ENCODE peak calls at places on chromosomes 1 and 21, in seven cellular contexts. K is H1, W is sigmoid colon, S is A549, I is suprapubic skin, L is K562, T is ovary. N is an unnamed sample.

GRCh38 chr1:180632326-180633088 is 685 bp downstream of the XPR1 start:
- DNase-seq in T (peak; percentile 64), K (peak; percentile 2), W (peak; percentile 81), S (peak; percentile 60), I (peak; percentile 85), L (peak; percentile 80), N (peak; percentile 16)

GRCh38 chr1:15702722-15703550 is 18.8 kb downstream of the PLEKHM2 start:
- DNase-seq in W (no peak), I (no peak), K (no peak), T (peak; percentile 49), L (peak; percentile 43), S (no peak), N (no peak)

GRCh38 chr1:156860639-156861423 is at the start of gene NTRK1:
- DNase-seq in S (peak; percentile 58), T (no peak), W (no peak), K (no peak), L (peak; percentile 84), I (no peak), N (no peak)

GRCh38 chr1:27713869-27714513 is 11.8 kb upstream of the FAM76A start:
- DNase-seq in W (no peak), S (no peak), I (no peak), T (no peak), L (peak; percentile 36), K (no peak), N (no peak)

GRCh38 chr1:70195342-70195741 is 10.0 kb downstream of the LRRC40 start:
- DNase-seq in I (no peak), L (no peak), K (no peak), T (no peak), S (no peak), W (no peak), N (no peak)

GRCh38 chr1:236480758-236481436 is 42.9 kb upstream of the LGALS8 start:
- DNase-seq in W (no peak), K (no peak), S (no peak), I (no peak), T (no peak), L (peak; percentile 66), N (no peak)

GRCh38 chr1:37151789-37152188 is 117.5 kb upstream of the GRIK3 start:
- DNase-seq in I (no peak), T (no peak), K (no peak), S (no peak), L (no peak), W (no peak), N (no peak)

GRCh38 chr1:9275567-9276034 is 17.1 kb upstream of the SPSB1 start:
- DNase-seq in T (no peak), L (peak; percentile 68), K (no peak), I (no peak), W (no peak), S (no peak), N (no peak)

GRCh38 chr21:38475519-38475918 is 22.8 kb downstream of the ERG start:
- DNase-seq in L (no peak), W (no peak), I (no peak), S (no peak), T (no peak), K (no peak), N (no peak)

GRCh38 chr1:107570768-107571167 is 394.2 kb downstream of the VAV3 start:
- DNase-seq in T (no peak), I (peak; percentile 79), K (no peak), S (no peak), L (no peak), W (no peak), N (no peak)

GRCh38 chr1:181972256-181972655 is 89.3 kb downstream of the ZNF648 start:
- DNase-seq in W (no peak), I (no peak), T (no peak), K (no peak), L (no peak), S (no peak), N (no peak)

GRCh38 chr1:3034162-3034561 is 12.9 kb downstream of the ACTRT2 start:
- DNase-seq in I (peak; percentile 55), W (peak; percentile 40), S (no peak), L (no peak), T (no peak), K (no peak), N (no peak)

GRCh38 chr1:29388170-29388569 is 151.8 kb downstream of the PTPRU start:
- DNase-seq in T (no peak), I (no peak), S (no peak), L (no peak), W (no peak), K (no peak), N (no peak)

GRCh38 chr1:7988576-7988975 is 27.1 kb downstream of the PARK7 start:
- DNase-seq in K (no peak), S (no peak), T (no peak), I (no peak), W (no peak), L (no peak), N (no peak)

GRCh38 chr1:18878538-18879220 is 19.2 kb upstream of the TAS1R2 start:
- DNase-seq in K (no peak), L (no peak), I (no peak), W (no peak), S (no peak), T (no peak), N (no peak)

GRCh38 chr1:60283690-60284089 is 210.1 kb upstream of the C1orf87 start:
- DNase-seq in L (peak; percentile 1), I (no peak), S (no peak), K (no peak), T (no peak), W (no peak), N (no peak)

GRCh38 chr1:39842726-39843305 is 40.5 kb downstream of the TRIT1 start:
- DNase-seq in S (no peak), K (no peak), W (no peak), T (no peak), I (no peak), L (no peak), N (no peak)

GRCh38 chr21:42468511-42469131 is 27.4 kb downstream of the RSPH1 start:
- DNase-seq in W (no peak), S (no peak), T (no peak), L (no peak), K (no peak), I (peak; percentile 13), N (no peak)

GRCh38 chr1:226737819-226738420 is 1.2 kb downstream of the ITPKB start:
- DNase-seq in L (no peak), W (peak; percentile 83), S (no peak), K (no peak), I (peak; percentile 85), T (peak; percentile 61), N (peak; percentile 57)

GRCh38 chr1:160309183-160309535 is 24.2 kb upstream of the PEX19 start:
- DNase-seq in W (no peak), I (no peak), K (no peak), T (no peak), L (no peak), S (no peak), N (no peak)

DNA sequence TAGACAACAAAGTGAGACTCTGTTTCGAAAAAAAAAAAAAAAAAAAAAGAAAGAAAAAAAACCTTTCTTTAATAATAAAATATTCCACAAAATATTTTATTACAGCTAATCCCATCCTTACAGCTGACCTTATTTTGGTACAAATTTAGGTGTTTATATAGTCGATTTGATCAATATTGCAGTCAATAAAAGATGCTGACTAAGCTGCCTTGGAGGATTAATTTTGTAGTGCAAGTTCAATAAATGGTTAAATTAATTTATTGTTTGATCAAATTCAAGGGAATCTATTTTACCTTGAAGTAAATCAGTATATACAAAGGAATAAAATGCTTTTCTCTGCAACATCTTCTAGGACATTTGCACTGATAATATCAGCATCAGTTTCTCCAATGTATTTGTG is 1764.3 kb downstream of the NCAM2 start:
- DNase-seq in K (no peak), W (no peak), S (no peak), I (no peak), L (no peak), T (no peak), N (no peak)
- H3K9me3 ChIP-seq in K (no peaks in the 10 kb centered on the region), W (no peaks in the 10 kb centered on the region), S (no peaks in the 10 kb centered on the region), I (peaks cover 4% of the 10 kb centered on the region), L (no peaks in the 10 kb centered on the region), T (no peaks in the 10 kb centered on the region), N (no peaks in the 10 kb centered on the region)

GRCh38 chr1:184283999-184284398 is 102.8 kb upstream of the C1orf21 start:
- DNase-seq in W (peak; percentile 90), K (no peak), T (peak; percentile 61), I (no peak), S (no peak), L (no peak), N (no peak)
- TF ChIP-seq EP300 in W (peak; percentile 69), K (no peak), T (no peak), I (no peak), S (no peak), L (no peak), N (no peak)

DNA sequence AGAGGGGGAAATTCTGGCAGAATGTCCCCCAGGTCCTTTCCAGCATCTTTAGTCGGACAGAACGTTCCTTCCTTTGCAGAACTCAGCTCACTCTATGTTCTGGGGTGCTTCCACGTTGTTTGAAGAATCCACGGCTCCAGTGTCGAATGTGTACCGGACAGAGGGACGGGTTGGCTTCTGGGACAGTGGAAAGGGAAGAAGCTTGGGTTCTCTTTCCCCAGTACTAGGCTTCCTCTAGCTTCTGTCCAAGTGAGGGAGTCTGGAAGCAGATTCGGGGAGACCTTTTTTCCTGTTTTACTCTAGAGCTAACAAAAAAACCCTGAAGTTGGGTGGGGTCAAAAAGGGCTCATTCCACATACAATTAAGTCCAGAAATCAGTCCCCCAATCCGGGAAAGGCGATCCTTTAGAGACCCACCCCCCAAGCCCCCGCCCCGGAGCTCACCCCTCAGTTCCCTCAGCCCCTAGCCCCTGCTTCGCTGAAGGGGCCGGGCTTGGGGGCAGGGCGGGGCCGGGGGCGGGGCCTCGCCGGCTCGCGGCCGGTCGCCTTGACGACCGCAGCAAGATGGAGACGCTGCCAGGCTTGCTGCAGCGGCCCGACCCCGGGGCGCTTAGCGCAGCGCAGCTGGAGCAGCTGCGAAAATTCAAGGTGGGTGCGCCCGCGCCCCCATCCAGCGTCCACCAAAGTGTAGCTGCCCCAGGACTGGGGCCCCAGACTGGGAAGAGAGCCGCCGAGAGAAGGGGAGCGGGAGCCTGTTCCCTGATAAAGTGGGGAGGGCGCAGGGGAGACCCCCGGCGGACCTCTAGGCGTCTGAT is at the start of gene RIIAD1:
- DNase-seq in W (no peak), T (peak; percentile 42), I (no peak), K (no peak), L (no peak), S (peak; percentile 62), N (no peak)
- TF ChIP-seq CTCF in W (no peak), T (no peak), I (no peak), K (no peak), L (no peak), S (peak; percentile 39), N (no peak)

DNA sequence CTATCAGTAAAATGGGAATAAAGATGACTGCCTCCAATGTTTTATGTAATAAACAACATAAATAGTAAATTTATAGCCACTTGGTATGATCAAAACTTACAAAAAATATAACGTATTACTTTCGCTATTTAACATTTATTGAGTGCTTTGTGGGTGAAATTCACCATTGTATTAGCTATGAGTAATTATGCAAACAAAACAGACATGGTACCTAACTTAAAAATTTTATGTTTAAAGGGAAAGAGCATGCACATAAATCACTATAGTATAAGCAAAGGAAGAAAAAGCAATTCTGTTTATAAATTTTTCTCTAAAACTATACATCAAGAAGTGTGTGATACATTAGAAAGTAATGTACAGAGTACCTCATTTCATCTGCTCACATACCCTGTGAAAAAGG is 1046.2 kb downstream of the NCAM2 start:
- DNase-seq in I (no peak), T (no peak), K (no peak), L (no peak), S (no peak), W (no peak), N (no peak)
- H3K9me3 ChIP-seq in I (peaks cover 12% of the 10 kb centered on the region), T (no peaks in the 10 kb centered on the region), K (peaks cover 3% of the 10 kb centered on the region), L (no peaks in the 10 kb centered on the region), S (no peaks in the 10 kb centered on the region), W (no peaks in the 10 kb centered on the region), N (no peaks in the 10 kb centered on the region)